ENCODE peak calls at places on chromosomes 12 and 14, in six cellular contexts. One of them, this sample, is unnamed.

GRCh38 chr14:104223810-104224515 is 85.6 kb downstream of the KIF26A start:
- DNase-seq in GM20000: no peak
- DNase-seq in GF-D8: no peak
- DNase-seq in activated CD8-positive, alpha-beta memory T cell treated with anti-CD3 and anti-CD28 coated beads, Interleukin-2, amount 50 U/mL, for 4 hours: no peak
- DNase-seq in endothelial cell: no peak
- DNase-seq in renal cortical epithelial cell: no peak
- DNase-seq in this sample: no peak

GRCh38 chr12:124716208-124717141 is 147.2 kb downstream of the SCARB1 start:
- DNase-seq in activated CD8-positive, alpha-beta memory T cell treated with anti-CD3 and anti-CD28 coated beads, Interleukin-2, amount 50 U/mL, for 4 hours: no peak
- DNase-seq in GM20000: no peak
- DNase-seq in endothelial cell: no peak
- DNase-seq in renal cortical epithelial cell: no peak
- DNase-seq in GF-D8: no peak
- DNase-seq in this sample: no peak

GRCh38 chr12:124744659-124745467 is 118.8 kb downstream of the SCARB1 start:
- DNase-seq in renal cortical epithelial cell: no peak
- DNase-seq in GM20000: peak
- DNase-seq in GF-D8: no peak
- DNase-seq in activated CD8-positive, alpha-beta memory T cell treated with anti-CD3 and anti-CD28 coated beads, Interleukin-2, amount 50 U/mL, for 4 hours: no peak
- DNase-seq in endothelial cell: no peak
- DNase-seq in this sample: no peak

GRCh38 chr12:108949976-108950375 is 70.1 kb downstream of the DAO start:
- DNase-seq in GM20000: no peak
- DNase-seq in renal cortical epithelial cell: no peak
- DNase-seq in endothelial cell: no peak
- DNase-seq in GF-D8: no peak
- DNase-seq in activated CD8-positive, alpha-beta memory T cell treated with anti-CD3 and anti-CD28 coated beads, Interleukin-2, amount 50 U/mL, for 4 hours: no peak
- DNase-seq in this sample: no peak

GRCh38 chr14:93959239-93960107 is 16.9 kb downstream of the ASB2 start:
- DNase-seq in renal cortical epithelial cell: peak
- DNase-seq in GF-D8: no peak
- DNase-seq in GM20000: peak
- DNase-seq in activated CD8-positive, alpha-beta memory T cell treated with anti-CD3 and anti-CD28 coated beads, Interleukin-2, amount 50 U/mL, for 4 hours: peak
- DNase-seq in endothelial cell: peak
- DNase-seq in this sample: peak

GRCh38 chr12:15405601-15406000 is 83.3 kb downstream of the PTPRO start:
- DNase-seq in GF-D8: no peak
- DNase-seq in activated CD8-positive, alpha-beta memory T cell treated with anti-CD3 and anti-CD28 coated beads, Interleukin-2, amount 50 U/mL, for 4 hours: no peak
- DNase-seq in endothelial cell: no peak
- DNase-seq in renal cortical epithelial cell: peak
- DNase-seq in GM20000: no peak
- DNase-seq in this sample: no peak

GRCh38 chr12:40325349-40325960 is 100.7 kb downstream of the LRRK2 start:
- DNase-seq in GF-D8: no peak
- DNase-seq in renal cortical epithelial cell: peak
- DNase-seq in GM20000: peak
- DNase-seq in activated CD8-positive, alpha-beta memory T cell treated with anti-CD3 and anti-CD28 coated beads, Interleukin-2, amount 50 U/mL, for 4 hours: no peak
- DNase-seq in endothelial cell: peak
- DNase-seq in this sample: no peak

GRCh38 chr14:105748204-105748578 is 221.8 kb downstream of the TMEM121 start:
- DNase-seq in endothelial cell: no peak
- DNase-seq in GM20000: no peak
- DNase-seq in activated CD8-positive, alpha-beta memory T cell treated with anti-CD3 and anti-CD28 coated beads, Interleukin-2, amount 50 U/mL, for 4 hours: no peak
- DNase-seq in GF-D8: no peak
- DNase-seq in renal cortical epithelial cell: no peak
- DNase-seq in this sample: no peak

GRCh38 chr12:104496336-104496735 is 39.6 kb downstream of the CHST11 start:
- DNase-seq in renal cortical epithelial cell: no peak
- DNase-seq in GM20000: no peak
- DNase-seq in GF-D8: no peak
- DNase-seq in activated CD8-positive, alpha-beta memory T cell treated with anti-CD3 and anti-CD28 coated beads, Interleukin-2, amount 50 U/mL, for 4 hours: no peak
- DNase-seq in endothelial cell: no peak
- DNase-seq in this sample: no peak

GRCh38 chr12:14769462-14769836 is 33.8 kb downstream of the WBP11 start:
- DNase-seq in activated CD8-positive, alpha-beta memory T cell treated with anti-CD3 and anti-CD28 coated beads, Interleukin-2, amount 50 U/mL, for 4 hours: no peak
- DNase-seq in renal cortical epithelial cell: no peak
- DNase-seq in GM20000: peak
- DNase-seq in GF-D8: no peak
- DNase-seq in endothelial cell: peak
- DNase-seq in this sample: no peak

GRCh38 chr12:6294533-6295186 is 15.8 kb upstream of the PLEKHG6 start:
- DNase-seq in endothelial cell: no peak
- DNase-seq in renal cortical epithelial cell: peak
- DNase-seq in activated CD8-positive, alpha-beta memory T cell treated with anti-CD3 and anti-CD28 coated beads, Interleukin-2, amount 50 U/mL, for 4 hours: no peak
- DNase-seq in GM20000: no peak
- DNase-seq in GF-D8: no peak
- DNase-seq in this sample: no peak

GRCh38 chr12:20426956-20427355 is 58.6 kb downstream of the PDE3A start:
- DNase-seq in endothelial cell: no peak
- DNase-seq in GF-D8: no peak
- DNase-seq in activated CD8-positive, alpha-beta memory T cell treated with anti-CD3 and anti-CD28 coated beads, Interleukin-2, amount 50 U/mL, for 4 hours: no peak
- DNase-seq in GM20000: no peak
- DNase-seq in renal cortical epithelial cell: no peak
- DNase-seq in this sample: no peak

GRCh38 chr12:46891306-46891705 is 65.5 kb upstream of the SLC38A4 start:
- DNase-seq in GM20000: no peak
- DNase-seq in endothelial cell: no peak
- DNase-seq in renal cortical epithelial cell: peak
- DNase-seq in activated CD8-positive, alpha-beta memory T cell treated with anti-CD3 and anti-CD28 coated beads, Interleukin-2, amount 50 U/mL, for 4 hours: no peak
- DNase-seq in GF-D8: no peak
- DNase-seq in this sample: no peak

GRCh38 chr12:67471810-67472209 is 176.7 kb upstream of the DYRK2 start:
- DNase-seq in activated CD8-positive, alpha-beta memory T cell treated with anti-CD3 and anti-CD28 coated beads, Interleukin-2, amount 50 U/mL, for 4 hours: no peak
- DNase-seq in GF-D8: no peak
- DNase-seq in renal cortical epithelial cell: no peak
- DNase-seq in endothelial cell: no peak
- DNase-seq in GM20000: no peak
- DNase-seq in this sample: no peak

GRCh38 chr12:110093631-110094311 is 30.4 kb upstream of the IFT81 start:
- DNase-seq in renal cortical epithelial cell: no peak
- DNase-seq in endothelial cell: no peak
- DNase-seq in activated CD8-positive, alpha-beta memory T cell treated with anti-CD3 and anti-CD28 coated beads, Interleukin-2, amount 50 U/mL, for 4 hours: no peak
- DNase-seq in GM20000: no peak
- DNase-seq in GF-D8: no peak
- DNase-seq in this sample: no peak

GRCh38 chr14:104293231-104293841 is 154.9 kb downstream of the KIF26A start:
- DNase-seq in activated CD8-positive, alpha-beta memory T cell treated with anti-CD3 and anti-CD28 coated beads, Interleukin-2, amount 50 U/mL, for 4 hours: peak
- DNase-seq in endothelial cell: no peak
- DNase-seq in renal cortical epithelial cell: no peak
- DNase-seq in GF-D8: no peak
- DNase-seq in GM20000: no peak
- DNase-seq in this sample: no peak

GRCh38 chr12:30117483-30117882 is 333.7 kb upstream of the TMTC1 start:
- DNase-seq in GF-D8: no peak
- DNase-seq in GM20000: no peak
- DNase-seq in renal cortical epithelial cell: no peak
- DNase-seq in endothelial cell: no peak
- DNase-seq in activated CD8-positive, alpha-beta memory T cell treated with anti-CD3 and anti-CD28 coated beads, Interleukin-2, amount 50 U/mL, for 4 hours: no peak
- DNase-seq in this sample: no peak

GRCh38 chr14:29486132-29486531 is 441.5 kb downstream of the PRKD1 start:
- DNase-seq in GF-D8: no peak
- DNase-seq in GM20000: no peak
- DNase-seq in activated CD8-positive, alpha-beta memory T cell treated with anti-CD3 and anti-CD28 coated beads, Interleukin-2, amount 50 U/mL, for 4 hours: no peak
- DNase-seq in endothelial cell: no peak
- DNase-seq in renal cortical epithelial cell: no peak
- DNase-seq in this sample: no peak

GRCh38 chr12:10285919-10286318 is 21.8 kb upstream of the KLRD1 start:
- DNase-seq in GF-D8: no peak
- DNase-seq in renal cortical epithelial cell: no peak
- DNase-seq in endothelial cell: no peak
- DNase-seq in GM20000: peak
- DNase-seq in activated CD8-positive, alpha-beta memory T cell treated with anti-CD3 and anti-CD28 coated beads, Interleukin-2, amount 50 U/mL, for 4 hours: no peak
- DNase-seq in this sample: no peak

GRCh38 chr12:92439397-92439779 is 263.4 kb upstream of the PLEKHG7 start:
- DNase-seq in GM20000: no peak
- DNase-seq in renal cortical epithelial cell: peak
- DNase-seq in GF-D8: no peak
- DNase-seq in activated CD8-positive, alpha-beta memory T cell treated with anti-CD3 and anti-CD28 coated beads, Interleukin-2, amount 50 U/mL, for 4 hours: no peak
- DNase-seq in endothelial cell: no peak
- DNase-seq in this sample: peak

GRCh38 chr12:106305376-106305775 is 2.8 kb downstream of the TCP11L2 start:
- DNase-seq in GM20000: no peak
- DNase-seq in endothelial cell: no peak
- DNase-seq in GF-D8: no peak
- DNase-seq in activated CD8-positive, alpha-beta memory T cell treated with anti-CD3 and anti-CD28 coated beads, Interleukin-2, amount 50 U/mL, for 4 hours: no peak
- DNase-seq in renal cortical epithelial cell: no peak
- DNase-seq in this sample: no peak